ENCODE peak calls at places on chromosomes 7 and 10, in eight cellular contexts. One of them, this sample, is unnamed.

GRCh38 chr10:72906446-72906845 is 12.9 kb downstream of the OIT3 start:
- DNase-seq in AG10803: no peak
- DNase-seq in endothelial cell: no peak
- DNase-seq in tibial artery: no peak
- DNase-seq in stimulated activated CD4-positive, alpha-beta T cell treated with anti-CD3 and anti-CD28 coated beads, TNF-alpha, amount 100 ng/mL, for 4 hours: no peak
- DNase-seq in activated effector memory CD4-positive, alpha-beta T cell treated with anti-CD3 and anti-CD28 coated beads, Interleukin-2, amount 50 U/mL, for 16 hours: no peak
- DNase-seq in activated CD8-positive, alpha-beta memory T cell treated with anti-CD3 and anti-CD28 coated beads, Interleukin-2, amount 10 ng/mL, durations not matched to agents 7 days and 5 days: no peak
- DNase-seq in COR-L47: no peak
- DNase-seq in this sample: no peak

GRCh38 chr10:112679392-112679791 is 232.4 kb downstream of the VTI1A start:
- DNase-seq in AG10803: no peak
- DNase-seq in endothelial cell: no peak
- DNase-seq in tibial artery: no peak
- DNase-seq in stimulated activated CD4-positive, alpha-beta T cell treated with anti-CD3 and anti-CD28 coated beads, TNF-alpha, amount 100 ng/mL, for 4 hours: no peak
- DNase-seq in activated effector memory CD4-positive, alpha-beta T cell treated with anti-CD3 and anti-CD28 coated beads, Interleukin-2, amount 50 U/mL, for 16 hours: no peak
- DNase-seq in activated CD8-positive, alpha-beta memory T cell treated with anti-CD3 and anti-CD28 coated beads, Interleukin-2, amount 10 ng/mL, durations not matched to agents 7 days and 5 days: no peak
- DNase-seq in COR-L47: no peak
- DNase-seq in this sample: no peak

GRCh38 chr10:35364808-35365207 is 28.5 kb downstream of the CCNY start:
- DNase-seq in AG10803: no peak
- DNase-seq in endothelial cell: no peak
- DNase-seq in tibial artery: no peak
- DNase-seq in stimulated activated CD4-positive, alpha-beta T cell treated with anti-CD3 and anti-CD28 coated beads, TNF-alpha, amount 100 ng/mL, for 4 hours: no peak
- DNase-seq in activated effector memory CD4-positive, alpha-beta T cell treated with anti-CD3 and anti-CD28 coated beads, Interleukin-2, amount 50 U/mL, for 16 hours: no peak
- DNase-seq in activated CD8-positive, alpha-beta memory T cell treated with anti-CD3 and anti-CD28 coated beads, Interleukin-2, amount 10 ng/mL, durations not matched to agents 7 days and 5 days: no peak
- DNase-seq in COR-L47: no peak
- DNase-seq in this sample: no peak

GRCh38 chr7:1818581-1819200 is 148.6 kb downstream of the ELFN1 start:
- DNase-seq in AG10803: no peak
- DNase-seq in endothelial cell: no peak
- DNase-seq in tibial artery: no peak
- DNase-seq in stimulated activated CD4-positive, alpha-beta T cell treated with anti-CD3 and anti-CD28 coated beads, TNF-alpha, amount 100 ng/mL, for 4 hours: no peak
- DNase-seq in activated effector memory CD4-positive, alpha-beta T cell treated with anti-CD3 and anti-CD28 coated beads, Interleukin-2, amount 50 U/mL, for 16 hours: peak
- DNase-seq in activated CD8-positive, alpha-beta memory T cell treated with anti-CD3 and anti-CD28 coated beads, Interleukin-2, amount 10 ng/mL, durations not matched to agents 7 days and 5 days: peak
- DNase-seq in COR-L47: peak
- DNase-seq in this sample: peak

GRCh38 chr10:126090911-126091728 is 194.8 kb downstream of the FANK1 start:
- DNase-seq in AG10803: peak
- DNase-seq in endothelial cell: no peak
- DNase-seq in tibial artery: no peak
- DNase-seq in stimulated activated CD4-positive, alpha-beta T cell treated with anti-CD3 and anti-CD28 coated beads, TNF-alpha, amount 100 ng/mL, for 4 hours: no peak
- DNase-seq in activated effector memory CD4-positive, alpha-beta T cell treated with anti-CD3 and anti-CD28 coated beads, Interleukin-2, amount 50 U/mL, for 16 hours: no peak
- DNase-seq in activated CD8-positive, alpha-beta memory T cell treated with anti-CD3 and anti-CD28 coated beads, Interleukin-2, amount 10 ng/mL, durations not matched to agents 7 days and 5 days: no peak
- DNase-seq in COR-L47: no peak
- DNase-seq in this sample: no peak

GRCh38 chr10:78960316-78960800 is 108.4 kb upstream of the ZMIZ1 start:
- DNase-seq in AG10803: peak
- DNase-seq in endothelial cell: no peak
- DNase-seq in tibial artery: peak
- DNase-seq in stimulated activated CD4-positive, alpha-beta T cell treated with anti-CD3 and anti-CD28 coated beads, TNF-alpha, amount 100 ng/mL, for 4 hours: no peak
- DNase-seq in activated effector memory CD4-positive, alpha-beta T cell treated with anti-CD3 and anti-CD28 coated beads, Interleukin-2, amount 50 U/mL, for 16 hours: no peak
- DNase-seq in activated CD8-positive, alpha-beta memory T cell treated with anti-CD3 and anti-CD28 coated beads, Interleukin-2, amount 10 ng/mL, durations not matched to agents 7 days and 5 days: no peak
- DNase-seq in COR-L47: no peak
- DNase-seq in this sample: no peak

GRCh38 chr7:2646680-2647571 is 15.1 kb downstream of the TTYH3 start:
- DNase-seq in AG10803: no peak
- DNase-seq in endothelial cell: no peak
- DNase-seq in tibial artery: no peak
- DNase-seq in stimulated activated CD4-positive, alpha-beta T cell treated with anti-CD3 and anti-CD28 coated beads, TNF-alpha, amount 100 ng/mL, for 4 hours: no peak
- DNase-seq in activated effector memory CD4-positive, alpha-beta T cell treated with anti-CD3 and anti-CD28 coated beads, Interleukin-2, amount 50 U/mL, for 16 hours: no peak
- DNase-seq in activated CD8-positive, alpha-beta memory T cell treated with anti-CD3 and anti-CD28 coated beads, Interleukin-2, amount 10 ng/mL, durations not matched to agents 7 days and 5 days: no peak
- DNase-seq in COR-L47: no peak
- DNase-seq in this sample: no peak

GRCh38 chr7:40551685-40552576 is 417.1 kb downstream of the SUGCT start:
- DNase-seq in AG10803: peak
- DNase-seq in endothelial cell: no peak
- DNase-seq in tibial artery: no peak
- DNase-seq in stimulated activated CD4-positive, alpha-beta T cell treated with anti-CD3 and anti-CD28 coated beads, TNF-alpha, amount 100 ng/mL, for 4 hours: no peak
- DNase-seq in activated effector memory CD4-positive, alpha-beta T cell treated with anti-CD3 and anti-CD28 coated beads, Interleukin-2, amount 50 U/mL, for 16 hours: no peak
- DNase-seq in activated CD8-positive, alpha-beta memory T cell treated with anti-CD3 and anti-CD28 coated beads, Interleukin-2, amount 10 ng/mL, durations not matched to agents 7 days and 5 days: no peak
- DNase-seq in COR-L47: no peak
- DNase-seq in this sample: no peak

GRCh38 chr7:120989571-120990220 is 1.2 kb downstream of the CPED1 start:
- DNase-seq in AG10803: no peak
- DNase-seq in endothelial cell: no peak
- DNase-seq in tibial artery: peak
- DNase-seq in stimulated activated CD4-positive, alpha-beta T cell treated with anti-CD3 and anti-CD28 coated beads, TNF-alpha, amount 100 ng/mL, for 4 hours: no peak
- DNase-seq in activated effector memory CD4-positive, alpha-beta T cell treated with anti-CD3 and anti-CD28 coated beads, Interleukin-2, amount 50 U/mL, for 16 hours: no peak
- DNase-seq in activated CD8-positive, alpha-beta memory T cell treated with anti-CD3 and anti-CD28 coated beads, Interleukin-2, amount 10 ng/mL, durations not matched to agents 7 days and 5 days: no peak
- DNase-seq in COR-L47: no peak
- DNase-seq in this sample: no peak

GRCh38 chr10:131231965-131232541 is 79.5 kb downstream of the TCERG1L start:
- DNase-seq in AG10803: no peak
- DNase-seq in endothelial cell: no peak
- DNase-seq in tibial artery: no peak
- DNase-seq in stimulated activated CD4-positive, alpha-beta T cell treated with anti-CD3 and anti-CD28 coated beads, TNF-alpha, amount 100 ng/mL, for 4 hours: no peak
- DNase-seq in activated effector memory CD4-positive, alpha-beta T cell treated with anti-CD3 and anti-CD28 coated beads, Interleukin-2, amount 50 U/mL, for 16 hours: no peak
- DNase-seq in activated CD8-positive, alpha-beta memory T cell treated with anti-CD3 and anti-CD28 coated beads, Interleukin-2, amount 10 ng/mL, durations not matched to agents 7 days and 5 days: no peak
- DNase-seq in COR-L47: peak
- DNase-seq in this sample: no peak

GRCh38 chr10:25175527-25176420 is 973 bp downstream of the GPR158 start:
- DNase-seq in AG10803: no peak
- DNase-seq in endothelial cell: peak
- DNase-seq in tibial artery: no peak
- DNase-seq in stimulated activated CD4-positive, alpha-beta T cell treated with anti-CD3 and anti-CD28 coated beads, TNF-alpha, amount 100 ng/mL, for 4 hours: no peak
- DNase-seq in activated effector memory CD4-positive, alpha-beta T cell treated with anti-CD3 and anti-CD28 coated beads, Interleukin-2, amount 50 U/mL, for 16 hours: no peak
- DNase-seq in activated CD8-positive, alpha-beta memory T cell treated with anti-CD3 and anti-CD28 coated beads, Interleukin-2, amount 10 ng/mL, durations not matched to agents 7 days and 5 days: no peak
- DNase-seq in COR-L47: peak
- DNase-seq in this sample: no peak

GRCh38 chr10:34403512-34403911 is 411.6 kb downstream of the PARD3 start:
- DNase-seq in AG10803: peak
- DNase-seq in endothelial cell: no peak
- DNase-seq in tibial artery: no peak
- DNase-seq in stimulated activated CD4-positive, alpha-beta T cell treated with anti-CD3 and anti-CD28 coated beads, TNF-alpha, amount 100 ng/mL, for 4 hours: no peak
- DNase-seq in activated effector memory CD4-positive, alpha-beta T cell treated with anti-CD3 and anti-CD28 coated beads, Interleukin-2, amount 50 U/mL, for 16 hours: no peak
- DNase-seq in activated CD8-positive, alpha-beta memory T cell treated with anti-CD3 and anti-CD28 coated beads, Interleukin-2, amount 10 ng/mL, durations not matched to agents 7 days and 5 days: no peak
- DNase-seq in COR-L47: no peak
- DNase-seq in this sample: no peak

GRCh38 chr10:79093658-79094411 is 25.1 kb downstream of the ZMIZ1 start:
- DNase-seq in AG10803: no peak
- DNase-seq in endothelial cell: no peak
- DNase-seq in tibial artery: peak
- DNase-seq in stimulated activated CD4-positive, alpha-beta T cell treated with anti-CD3 and anti-CD28 coated beads, TNF-alpha, amount 100 ng/mL, for 4 hours: no peak
- DNase-seq in activated effector memory CD4-positive, alpha-beta T cell treated with anti-CD3 and anti-CD28 coated beads, Interleukin-2, amount 50 U/mL, for 16 hours: no peak
- DNase-seq in activated CD8-positive, alpha-beta memory T cell treated with anti-CD3 and anti-CD28 coated beads, Interleukin-2, amount 10 ng/mL, durations not matched to agents 7 days and 5 days: no peak
- DNase-seq in COR-L47: no peak
- DNase-seq in this sample: no peak

GRCh38 chr7:100485514-100485913 is 1.8 kb downstream of the NYAP1 start:
- DNase-seq in AG10803: no peak
- DNase-seq in endothelial cell: no peak
- DNase-seq in tibial artery: no peak
- DNase-seq in stimulated activated CD4-positive, alpha-beta T cell treated with anti-CD3 and anti-CD28 coated beads, TNF-alpha, amount 100 ng/mL, for 4 hours: no peak
- DNase-seq in activated effector memory CD4-positive, alpha-beta T cell treated with anti-CD3 and anti-CD28 coated beads, Interleukin-2, amount 50 U/mL, for 16 hours: no peak
- DNase-seq in activated CD8-positive, alpha-beta memory T cell treated with anti-CD3 and anti-CD28 coated beads, Interleukin-2, amount 10 ng/mL, durations not matched to agents 7 days and 5 days: no peak
- DNase-seq in COR-L47: no peak
- DNase-seq in this sample: no peak

GRCh38 chr10:70190581-70190980 is 20.3 kb upstream of the SAR1A start:
- DNase-seq in AG10803: peak
- DNase-seq in endothelial cell: no peak
- DNase-seq in tibial artery: no peak
- DNase-seq in stimulated activated CD4-positive, alpha-beta T cell treated with anti-CD3 and anti-CD28 coated beads, TNF-alpha, amount 100 ng/mL, for 4 hours: no peak
- DNase-seq in activated effector memory CD4-positive, alpha-beta T cell treated with anti-CD3 and anti-CD28 coated beads, Interleukin-2, amount 50 U/mL, for 16 hours: no peak
- DNase-seq in activated CD8-positive, alpha-beta memory T cell treated with anti-CD3 and anti-CD28 coated beads, Interleukin-2, amount 10 ng/mL, durations not matched to agents 7 days and 5 days: no peak
- DNase-seq in COR-L47: no peak
- DNase-seq in this sample: no peak

GRCh38 chr7:106732045-106732444 is 71.1 kb upstream of the CCDC71L start:
- DNase-seq in AG10803: no peak
- DNase-seq in endothelial cell: no peak
- DNase-seq in tibial artery: no peak
- DNase-seq in stimulated activated CD4-positive, alpha-beta T cell treated with anti-CD3 and anti-CD28 coated beads, TNF-alpha, amount 100 ng/mL, for 4 hours: no peak
- DNase-seq in activated effector memory CD4-positive, alpha-beta T cell treated with anti-CD3 and anti-CD28 coated beads, Interleukin-2, amount 50 U/mL, for 16 hours: no peak
- DNase-seq in activated CD8-positive, alpha-beta memory T cell treated with anti-CD3 and anti-CD28 coated beads, Interleukin-2, amount 10 ng/mL, durations not matched to agents 7 days and 5 days: no peak
- DNase-seq in COR-L47: no peak
- DNase-seq in this sample: no peak

GRCh38 chr7:126702242-126703016 is 550.3 kb downstream of the GRM8 start:
- DNase-seq in AG10803: peak
- DNase-seq in endothelial cell: no peak
- DNase-seq in tibial artery: no peak
- DNase-seq in stimulated activated CD4-positive, alpha-beta T cell treated with anti-CD3 and anti-CD28 coated beads, TNF-alpha, amount 100 ng/mL, for 4 hours: no peak
- DNase-seq in activated effector memory CD4-positive, alpha-beta T cell treated with anti-CD3 and anti-CD28 coated beads, Interleukin-2, amount 50 U/mL, for 16 hours: no peak
- DNase-seq in activated CD8-positive, alpha-beta memory T cell treated with anti-CD3 and anti-CD28 coated beads, Interleukin-2, amount 10 ng/mL, durations not matched to agents 7 days and 5 days: no peak
- DNase-seq in COR-L47: no peak
- DNase-seq in this sample: no peak

This sample was measured in activated CD4-positive, alpha-beta memory T cell treated with anti-CD3 and anti-CD28 coated beads, Interleukin-2, amount 10 ng/mL, durations not matched to agents 7 days and 5 days.